ENCODE peak calls at places on chromosome 1, in seven cellular contexts. O is IMR-90, L is H9, C is mesendoderm, Z is neuronal stem cell, M is mesenchymal stem cell, V is trophoblast cell. P is an unnamed sample.

GRCh38 chr1:24871306-24871901 is 58.7 kb downstream of the RUNX3 start:
- DNase-seq in O (no peak), L (no peak), C (no peak), Z (no peak), M (no peak), V (no peak), P (no peak)

GRCh38 chr1:233132445-233132844 is 163.1 kb downstream of the PCNX2 start:
- DNase-seq in O (no peak), L (no peak), C (no peak), Z (no peak), M (no peak), V (no peak), P (no peak)

GRCh38 chr1:147292012-147292411 is 49.5 kb downstream of the CHD1L start:
- DNase-seq in O (peak), L (no peak), C (no peak), Z (no peak), M (peak), V (peak), P (no peak)

GRCh38 chr1:209318302-209319056 is 265.0 kb upstream of the CAMK1G start:
- DNase-seq in O (peak), L (no peak), C (peak), Z (no peak), M (no peak), V (no peak), P (no peak)

GRCh38 chr1:65063025-65063424 is 85.0 kb upstream of the AK4 start:
- DNase-seq in O (no peak), L (no peak), C (peak), Z (no peak), M (no peak), V (no peak), P (no peak)

GRCh38 chr1:92094112-92094511 is 14.0 kb downstream of the BTBD8 start:
- DNase-seq in O (no peak), L (no peak), C (no peak), Z (no peak), M (no peak), V (no peak), P (no peak)

GRCh38 chr1:24968941-24969585 is 39.0 kb upstream of the RUNX3 start:
- DNase-seq in O (no peak), L (no peak), C (peak), Z (no peak), M (no peak), V (no peak), P (no peak)

GRCh38 chr1:165384016-165384415 is 27.5 kb upstream of the LMX1A start:
- DNase-seq in O (no peak), L (no peak), C (no peak), Z (no peak), M (no peak), V (no peak), P (no peak)

GRCh38 chr1:61187380-61188086 is 105.2 kb downstream of the NFIA start:
- DNase-seq in O (no peak), L (no peak), C (no peak), Z (no peak), M (no peak), V (no peak), P (no peak)

GRCh38 chr1:145981299-145981600 is 15.1 kb downstream of the TXNIP start:
- DNase-seq in O (no peak), L (no peak), C (no peak), Z (no peak), M (no peak), V (no peak), P (no peak)

GRCh38 chr1:153886127-153886526 is 36.6 kb downstream of the GATAD2B start:
- DNase-seq in O (no peak), L (no peak), C (no peak), Z (no peak), M (no peak), V (no peak), P (no peak)

GRCh38 chr1:241749041-241749798 is 97.1 kb downstream of the WDR64 start:
- DNase-seq in O (no peak), L (no peak), C (no peak), Z (no peak), M (no peak), V (peak), P (no peak)

GRCh38 chr1:112675728-112676381 is 1.4 kb downstream of the MOV10 start:
- DNase-seq in O (peak), L (no peak), C (no peak), Z (no peak), M (peak), V (no peak), P (no peak)

GRCh38 chr1:209823143-209824041 is 4.4 kb upstream of the UTP25 start:
- DNase-seq in O (peak), L (no peak), C (peak), Z (peak), M (peak), V (no peak), P (no peak)

GRCh38 chr1:19811206-19811851 is 3.8 kb downstream of the RNF186 start:
- DNase-seq in O (peak), L (peak), C (peak), Z (no peak), M (peak), V (peak), P (peak)

GRCh38 chr1:92910081-92910480 is 51.2 kb downstream of the DIPK1A start:
- DNase-seq in O (no peak), L (no peak), C (no peak), Z (no peak), M (no peak), V (no peak), P (no peak)

GRCh38 chr1:18941221-18942141 is 15.0 kb downstream of the IFFO2 start:
- DNase-seq in O (peak), L (peak), C (peak), Z (peak), M (no peak), V (no peak), P (no peak)

GRCh38 chr1:66381626-66382275 is 152.2 kb upstream of the SGIP1 start:
- DNase-seq in O (no peak), L (no peak), C (no peak), Z (no peak), M (no peak), V (no peak), P (no peak)

GRCh38 chr1:178594133-178594532 is 81.2 kb downstream of the TEX35 start:
- DNase-seq in O (no peak), L (no peak), C (no peak), Z (no peak), M (no peak), V (no peak), P (no peak)

GRCh38 chr1:183609313-183609712 is 19.1 kb upstream of the NCF2 start:
- DNase-seq in O (peak), L (no peak), C (peak), Z (no peak), M (peak), V (no peak), P (no peak)

GRCh38 chr1:53182111-53182593 is 14.5 kb upstream of the CPT2 start:
- DNase-seq in O (peak), L (peak), C (peak), Z (peak), M (peak), V (peak), P (peak)

GRCh38 chr1:25522240-25522639 is 21.2 kb upstream of the LDLRAP1 start:
- DNase-seq in O (no peak), L (no peak), C (no peak), Z (no peak), M (no peak), V (no peak), P (no peak)

GRCh38 chr1:31063636-31064035 is 1.9 kb downstream of the PUM1 start:
- DNase-seq in O (peak), L (no peak), C (peak), Z (no peak), M (peak), V (no peak), P (no peak)

GRCh38 chr1:76865696-76866291 is 1.5 kb upstream of the ST6GALNAC5 start:
- DNase-seq in O (no peak), L (no peak), C (no peak), Z (no peak), M (no peak), V (no peak), P (no peak)

GRCh38 chr1:29444081-29444715 is 207.9 kb downstream of the PTPRU start:
- DNase-seq in O (no peak), L (peak), C (no peak), Z (no peak), M (no peak), V (no peak), P (peak)

GRCh38 chr1:25692560-25692959 is 76.0 kb downstream of the MAN1C1 start:
- DNase-seq in O (no peak), L (peak), C (peak), Z (no peak), M (no peak), V (no peak), P (peak)

GRCh38 chr1:227944066-227944930 is 3.4 kb downstream of the WNT9A start:
- DNase-seq in O (no peak), L (no peak), C (no peak), Z (no peak), M (no peak), V (no peak), P (no peak)

GRCh38 chr1:109609881-109610280 is 9.5 kb downstream of the GNAT2 start:
- DNase-seq in O (no peak), L (no peak), C (no peak), Z (no peak), M (no peak), V (no peak), P (no peak)

GRCh38 chr1:153232553-153232952 is 15.2 kb downstream of the PRR9 start:
- DNase-seq in O (no peak), L (no peak), C (peak), Z (no peak), M (no peak), V (no peak), P (no peak)

GRCh38 chr1:24386241-24386640 is 27.3 kb downstream of the STPG1 start:
- DNase-seq in O (no peak), L (no peak), C (no peak), Z (no peak), M (no peak), V (no peak), P (peak)

GRCh38 chr1:26500488-26501175 is 28.4 kb downstream of the HMGN2 start:
- DNase-seq in O (peak), L (peak), C (peak), Z (peak), M (peak), V (peak), P (peak)

GRCh38 chr1:28601696-28602095 is 9.6 kb downstream of the RAB42 start:
- DNase-seq in O (peak), L (no peak), C (peak), Z (no peak), M (peak), V (peak), P (no peak)

GRCh38 chr1:220007438-220007837 is 38.9 kb downstream of the EPRS1 start:
- DNase-seq in O (peak), L (no peak), C (peak), Z (no peak), M (no peak), V (no peak), P (no peak)

GRCh38 chr1:24503870-24504523 is 1.4 kb downstream of the RCAN3 start:
- DNase-seq in O (no peak), L (no peak), C (no peak), Z (no peak), M (no peak), V (no peak), P (no peak)

GRCh38 chr1:55690366-55690765 is 475.2 kb upstream of the USP24 start:
- DNase-seq in O (no peak), L (no peak), C (no peak), Z (no peak), M (no peak), V (no peak), P (no peak)

GRCh38 chr1:53644909-53645689 is 93.9 kb downstream of the GLIS1 start:
- DNase-seq in O (peak), L (peak), C (peak), Z (no peak), M (peak), V (no peak), P (no peak)

GRCh38 chr1:180941518-180942275 is 29.0 kb downstream of the KIAA1614 start:
- DNase-seq in O (no peak), L (no peak), C (no peak), Z (no peak), M (no peak), V (no peak), P (no peak)

GRCh38 chr1:180937624-180938225 is 25.0 kb downstream of the KIAA1614 start:
- DNase-seq in O (no peak), L (no peak), C (no peak), Z (no peak), M (no peak), V (no peak), P (no peak)

GRCh38 chr1:180939706-180940094 is 27.0 kb downstream of the KIAA1614 start:
- DNase-seq in O (no peak), L (no peak), C (no peak), Z (no peak), M (no peak), V (no peak), P (no peak)

GRCh38 chr1:180939072-180939705 is 26.5 kb downstream of the KIAA1614 start:
- DNase-seq in O (no peak), L (no peak), C (no peak), Z (no peak), M (no peak), V (no peak), P (no peak)

GRCh38 chr1:180940445-180940844 is 27.7 kb downstream of the KIAA1614 start:
- DNase-seq in O (no peak), L (no peak), C (no peak), Z (no peak), M (no peak), V (no peak), P (no peak)
- H3K23ac ChIP-seq in O (no peak), L (no peak), C (no peak), Z (no peak), M (no peak), V (no peak), P (no peak)

GRCh38 chr1:119359730-119360129 is 8.9 kb upstream of the HAO2 start:
- DNase-seq in O (no peak), L (no peak), C (no peak), Z (no peak), M (no peak), V (no peak), P (no peak)
- H3K23ac ChIP-seq in O (no peak), L (no peak), C (no peak), Z (no peak), M (no peak), V (no peak), P (no peak)

GRCh38 chr1:171879556-171879955 is 38.3 kb downstream of the DNM3 start:
- DNase-seq in O (no peak), L (no peak), C (no peak), Z (no peak), M (no peak), V (no peak), P (no peak)
- H3K23ac ChIP-seq in O (no peak), L (no peak), C (no peak), Z (no peak), M (no peak), V (no peak), P (no peak)

GRCh38 chr1:89629146-89629545 is 3.8 kb upstream of the LRRC8C start:
- DNase-seq in O (no peak), L (no peak), C (no peak), Z (no peak), M (no peak), V (no peak), P (no peak)
- H3K23ac ChIP-seq in O (no peak), L (no peak), C (no peak), Z (no peak), M (no peak), V (no peak), P (no peak)

DNA sequence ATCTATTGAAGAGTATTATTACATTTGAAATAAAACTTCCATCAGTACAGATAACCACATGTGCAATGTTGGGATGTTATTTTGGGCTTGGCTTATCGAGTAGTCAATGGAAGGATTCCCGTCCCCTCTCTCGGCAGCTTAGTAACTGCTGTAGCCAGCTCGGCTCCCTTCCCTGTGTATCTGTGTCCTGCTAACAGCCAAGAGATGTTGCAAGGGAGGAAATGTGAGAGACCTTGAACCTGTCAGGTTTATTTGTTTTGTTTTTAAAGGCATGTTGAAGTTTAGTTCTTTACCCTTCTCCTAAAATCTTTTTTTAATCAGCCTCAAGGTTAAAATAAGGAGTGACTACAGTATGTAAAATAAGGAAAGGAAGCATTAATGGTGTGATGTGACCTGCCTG is 13.6 kb upstream of the TARS2 start:
- DNase-seq in O (no peak), L (no peak), C (no peak), Z (no peak), M (no peak), V (no peak), P (no peak)
- H3K23ac ChIP-seq in O (no peak), L (no peak), C (no peak), Z (no peak), M (no peak), V (no peak), P (no peak)

DNA sequence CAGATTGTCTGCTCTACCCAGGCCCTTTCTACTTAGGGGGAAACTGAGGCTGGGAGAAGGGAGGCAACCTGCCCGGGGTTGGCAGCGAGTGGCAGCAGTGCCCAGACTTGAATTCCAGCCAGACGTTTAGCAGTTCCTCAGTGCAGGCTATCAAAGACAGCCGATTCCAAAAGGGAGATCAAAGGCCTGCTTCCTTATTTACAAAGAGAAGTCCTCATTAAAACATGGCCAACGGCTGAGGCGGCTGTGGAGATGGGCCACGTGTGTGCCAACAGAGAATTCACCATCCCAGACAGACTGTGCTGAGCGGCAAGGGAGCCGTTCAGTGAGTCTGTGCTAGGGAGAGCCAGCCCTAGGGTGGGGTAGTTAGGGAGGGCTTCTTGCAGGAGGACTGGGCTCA is 27.7 kb downstream of the C1QB start:
- DNase-seq in O (no peak), L (no peak), C (no peak), Z (no peak), M (no peak), V (no peak), P (no peak)
- H3K23ac ChIP-seq in O (no peak), L (no peak), C (no peak), Z (no peak), M (no peak), V (no peak), P (no peak)

P was measured in H1.